ENCODE peak calls at places on chromosomes 13 and 19, in four cellular contexts. C is astrocyte, L is ovary, Y is Panc1. M is an unnamed sample. For H3K4me1, the result is how much of the 10 kb centered on the place peaks cover.

GRCh38 chr19:55809381-55810058 is 22.3 kb downstream of the NLRP11 start:
- DNase-seq in C (no peak), Y (peak), L (peak), M (no peak)

GRCh38 chr19:54190942-54191670 is at the start of gene TSEN34:
- DNase-seq in Y (no peak), L (peak), C (peak), M (no peak)

GRCh38 chr19:40217027-40217810 is 965 bp downstream of the TTC9B start:
- DNase-seq in L (no peak), C (no peak), Y (peak), M (no peak)

GRCh38 chr19:51739466-51740213 is 12.0 kb downstream of the FPR1 start:
- DNase-seq in Y (no peak), L (no peak), C (no peak), M (no peak)

GRCh38 chr19:13398780-13399726 is 107.2 kb downstream of the CACNA1A start:
- DNase-seq in Y (peak), C (peak), L (no peak), M (no peak)

GRCh38 chr19:14670408-14670807 is 4.2 kb downstream of the ADGRE3 start:
- DNase-seq in L (no peak), Y (no peak), C (no peak), M (no peak)

GRCh38 chr13:29165840-29166239 is 345.7 kb downstream of the MTUS2 start:
- DNase-seq in Y (no peak), C (no peak), L (no peak), M (no peak)

GRCh38 chr19:46840157-46840942 is 10.3 kb downstream of the AP2S1 start:
- DNase-seq in Y (no peak), L (peak), C (no peak), M (no peak)

GRCh38 chr13:79481685-79482052 is 714 bp downstream of the NDFIP2 start:
- DNase-seq in C (no peak), L (no peak), Y (no peak), M (no peak)

GRCh38 chr19:51607920-51608562 is 22.2 kb downstream of the SIGLEC5 start:
- DNase-seq in L (peak), C (peak), Y (no peak), M (no peak)

DNA sequence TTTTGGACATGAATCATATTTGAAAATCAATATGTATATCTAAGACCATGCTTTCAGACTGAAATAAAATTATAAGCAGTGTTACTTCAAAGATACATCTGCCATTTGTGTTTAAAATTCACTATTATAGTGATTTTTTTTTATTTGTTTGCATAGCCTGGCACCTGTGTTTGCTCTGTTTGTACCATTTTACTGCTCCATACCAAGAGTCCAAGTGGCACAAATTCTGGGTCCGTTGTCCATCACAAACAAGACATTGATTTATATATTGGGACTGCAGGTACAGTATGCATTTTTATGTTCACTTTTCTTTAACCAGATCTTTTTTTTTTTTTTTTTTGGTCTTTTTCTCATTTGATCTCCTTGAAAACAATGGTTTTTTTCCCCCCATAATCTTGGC is 6.7 kb upstream of the GPR183 start:
- DNase-seq in L (no peak), Y (no peak), C (no peak), M (no peak)
- H3K4me1 ChIP-seq in L (under half), Y (under half), C (half or more), M (under half)

DNA sequence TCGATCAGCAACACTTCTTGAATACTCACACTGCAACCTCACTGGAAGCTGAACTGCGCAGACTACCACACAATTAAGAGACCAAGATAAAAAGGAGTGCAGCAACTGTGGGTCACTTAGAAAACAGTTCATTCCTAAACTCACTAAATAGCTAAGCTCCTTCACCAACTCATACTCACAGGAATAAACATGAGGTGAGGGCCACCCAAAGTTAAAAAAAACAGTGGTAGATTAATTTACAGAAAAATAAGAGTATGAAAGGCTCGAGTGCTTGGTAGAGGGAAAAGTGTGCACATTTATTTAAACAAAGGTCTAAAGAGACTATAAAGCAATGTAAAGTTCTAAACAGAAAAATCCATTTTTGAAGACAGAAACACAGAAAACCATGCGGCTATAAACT is 7.6 kb downstream of the ANKRD10 start:
- DNase-seq in L (no peak), C (no peak), Y (no peak), M (no peak)
- H3K27ac ChIP-seq in L (no peak), C (no peak), Y (peak), M (no peak)

GRCh38 chr13:59770451-59770850 is 393.3 kb downstream of the DIAPH3 start:
- DNase-seq in Y (no peak), C (no peak), L (no peak), M (no peak)

GRCh38 chr13:59766236-59766635 is 397.5 kb downstream of the DIAPH3 start:
- DNase-seq in C (no peak), Y (no peak), L (no peak), M (no peak)

GRCh38 chr13:59774511-59774911 is 389.2 kb downstream of the DIAPH3 start:
- DNase-seq in Y (no peak), L (no peak), C (peak), M (no peak)

GRCh38 chr13:59776924-59777690 is 386.6 kb downstream of the DIAPH3 start:
- DNase-seq in C (peak), Y (peak), L (no peak), M (no peak)

GRCh38 chr13:59771272-59771671 is 392.5 kb downstream of the DIAPH3 start:
- DNase-seq in L (no peak), Y (no peak), C (no peak), M (no peak)
- TF ChIP-seq CTCF in L (no peak), Y (peak), C (peak), M (peak)

DNA sequence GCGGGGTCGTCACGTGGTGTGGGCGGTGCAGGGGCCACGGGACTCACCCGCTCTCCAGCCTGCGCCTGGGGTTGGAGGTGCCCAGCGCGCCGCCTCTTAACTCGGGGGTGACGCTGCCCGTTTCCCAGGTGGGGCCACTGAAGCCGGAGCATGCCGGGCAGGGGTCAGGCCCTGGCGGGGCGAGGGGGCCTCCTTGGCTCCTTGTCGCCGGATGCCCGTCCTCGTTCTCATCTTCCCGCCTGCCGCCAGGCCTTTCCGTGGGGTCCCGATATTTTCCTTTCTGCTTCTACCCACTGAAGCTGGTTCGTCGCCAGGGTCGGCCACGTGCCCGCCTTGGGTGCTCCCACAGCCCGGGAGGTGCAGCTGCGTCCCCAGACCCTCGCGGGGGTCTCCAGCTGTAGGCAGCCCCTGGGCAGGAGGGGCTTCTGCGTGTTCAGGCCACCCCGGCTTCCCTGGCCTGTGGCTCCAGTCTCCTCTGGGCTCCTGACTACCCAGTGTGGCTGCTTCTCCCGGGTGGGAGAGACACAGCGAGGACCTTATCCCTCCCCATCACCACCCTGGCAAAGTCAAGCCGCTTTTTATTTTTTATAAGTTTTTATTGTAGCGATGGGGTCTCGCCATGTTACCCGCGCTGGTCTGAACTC is 768 bp downstream of the FAM174C start:
- DNase-seq in L (no peak), C (no peak), Y (no peak), M (no peak)
- H3K4me1 ChIP-seq in L (under half), C (under half), Y (under half), M (under half)

DNA sequence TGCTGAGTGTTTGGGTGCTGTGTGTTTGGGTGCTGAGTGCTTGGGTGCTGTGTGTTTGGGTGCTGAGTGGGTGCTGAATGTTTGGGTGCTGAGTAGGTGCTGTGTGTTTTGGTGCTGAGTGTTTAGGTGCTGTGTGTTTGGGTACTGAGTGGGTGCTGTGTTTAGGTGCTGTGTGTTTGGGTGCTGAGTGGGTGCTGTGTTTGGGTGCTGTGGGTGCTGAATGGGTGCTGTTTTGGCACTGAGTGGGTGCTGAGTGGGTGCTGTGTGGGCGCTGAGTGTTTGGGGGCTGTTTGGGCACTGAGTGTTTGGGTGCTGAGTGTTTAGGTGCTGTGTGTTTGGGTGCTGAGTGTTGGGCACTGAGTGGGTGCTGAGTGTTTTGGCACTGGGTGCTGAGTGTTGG is 48.5 kb upstream of the F7 start:
- DNase-seq in Y (no peak), C (no peak), L (no peak), M (no peak)
- H3K27ac ChIP-seq in Y (no peak), C (no peak), L (no peak), M (no peak)